ENCODE peak calls at places on chromosome X, in ten cellular contexts. Y is myocyte, Q is lung microvascular endothelial cell, M is T-helper 2 cell, S is endothelial cell, P is OCI-LY7, V is BJ, U is A172, C is HuH-7.5, W is germinal center. I is an unnamed sample.

GRCh38 chrX:22164770-22165388 is 107.8 kb upstream of the CBLL2 start:
- DNase-seq in Q (no peak), U (peak), Y (peak), V (no peak), S (no peak), W (no peak), P (no peak), M (no peak), C (no peak), I (no peak)

GRCh38 chrX:70041993-70042392 is 7.7 kb downstream of the AWAT2 start:
- DNase-seq in W (no peak), C (no peak), M (no peak), Q (no peak), Y (no peak), U (no peak), V (no peak), P (no peak), S (no peak), I (no peak)

GRCh38 chrX:39854772-39855747 is 242.7 kb downstream of the BCOR start:
- DNase-seq in C (no peak), M (peak), U (no peak), P (peak), W (peak), Y (no peak), V (no peak), Q (peak), S (no peak), I (peak)

GRCh38 chrX:41599507-41599906 is 89.3 kb upstream of the GPR34 start:
- DNase-seq in W (no peak), S (no peak), Q (no peak), M (no peak), U (no peak), Y (peak), C (no peak), P (no peak), V (no peak), I (no peak)

GRCh38 chrX:24963823-24964222 is 51.9 kb downstream of the ARX start:
- DNase-seq in C (no peak), S (no peak), Q (no peak), W (no peak), Y (peak), V (no peak), P (no peak), M (no peak), U (peak), I (no peak)

GRCh38 chrX:153609917-153610833 is 11.2 kb upstream of the CCNQ start:
- DNase-seq in P (no peak), W (peak), V (no peak), U (peak), M (peak), Q (peak), Y (peak), C (peak), S (peak), I (peak)

GRCh38 chrX:47562615-47563243 is 1.7 kb downstream of the ARAF start:
- DNase-seq in Y (no peak), S (peak), P (peak), W (no peak), U (no peak), M (no peak), Q (peak), V (no peak), C (no peak), I (no peak)

GRCh38 chrX:150692837-150693781 is at the start of gene MTMR1:
- DNase-seq in M (peak), V (no peak), U (no peak), S (peak), Y (peak), P (peak), W (peak), C (peak), Q (peak), I (peak)

GRCh38 chrX:22063284-22063683 is 31.2 kb downstream of the PHEX start:
- DNase-seq in C (no peak), U (peak), W (peak), V (no peak), S (no peak), P (peak), M (no peak), Q (no peak), Y (no peak), I (peak)

GRCh38 chrX:9458516-9459078 is 6.3 kb upstream of the TBL1X start:
- DNase-seq in Q (no peak), S (no peak), Y (no peak), V (no peak), U (no peak), P (no peak), C (no peak), W (no peak), M (no peak), I (no peak)

GRCh38 chrX:134542485-134542884 is 82.5 kb downstream of the HPRT1 start:
- DNase-seq in Y (peak), C (no peak), Q (peak), V (no peak), S (no peak), M (no peak), P (peak), U (no peak), W (no peak), I (no peak)

GRCh38 chrX:24619647-24620046 is 27.5 kb downstream of the PCYT1B start:
- DNase-seq in Q (no peak), C (no peak), Y (peak), U (peak), V (peak), S (no peak), W (no peak), M (no peak), P (no peak), I (no peak)

I was measured in GM13977.